ENCODE peak calls at places on chromosomes 16 and 17, in six cellular contexts. E, K, G, Y, V and C are unnamed samples.

GRCh38 chr16:89701425-89702406 is at the start of gene SPATA2L:
- DNase-seq in Y (peak; percentile 96), K (peak; percentile 88), V (peak; percentile 97), E (peak; percentile 72), G (peak; percentile 98), C (peak; percentile 90)

GRCh38 chr17:5789443-5789842 is 205.1 kb upstream of the NLRP1 start:
- DNase-seq in E (no peak), V (no peak), K (no peak), G (no peak), Y (no peak), C (no peak)

GRCh38 chr17:74850310-74850709 is 9.4 kb downstream of the GRIN2C start:
- DNase-seq in V (no peak), K (no peak), G (no peak), E (no peak), Y (no peak), C (no peak)

GRCh38 chr17:1890758-1891450 is 61.1 kb downstream of the RPA1 start:
- DNase-seq in K (no peak), Y (no peak), V (no peak), E (no peak), G (no peak), C (no peak)

GRCh38 chr17:50234581-50234980 is 33.1 kb upstream of the COL1A1 start:
- DNase-seq in Y (no peak), E (no peak), V (no peak), K (no peak), G (no peak), C (no peak)

GRCh38 chr17:10192963-10193362 is 5.4 kb downstream of the GAS7 start:
- DNase-seq in K (no peak), Y (no peak), E (no peak), G (no peak), V (no peak), C (peak; percentile 16)

GRCh38 chr16:4733747-4734062 is 366 bp downstream of the ANKS3 start:
- DNase-seq in K (no peak), Y (no peak), E (no peak), V (peak; percentile 34), G (no peak), C (no peak)

GRCh38 chr17:8687732-8688131 is 56.9 kb downstream of the CCDC42 start:
- DNase-seq in E (no peak), G (no peak), Y (no peak), V (no peak), K (no peak), C (no peak)

GRCh38 chr17:9837551-9838471 is 12.1 kb downstream of the GLP2R start:
- DNase-seq in K (no peak), E (no peak), G (no peak), V (peak; percentile 38), Y (no peak), C (peak; percentile 90)

GRCh38 chr17:21358185-21358584 is 18.0 kb upstream of the KCNJ12 start:
- DNase-seq in Y (no peak), V (no peak), E (no peak), K (no peak), G (no peak), C (no peak)

GRCh38 chr17:44210342-44211192 is 8.9 kb downstream of the UBTF start:
- DNase-seq in K (peak; percentile 89), G (peak; percentile 87), Y (peak; percentile 95), V (peak; percentile 93), E (peak; percentile 71), C (peak; percentile 85)

GRCh38 chr16:7378024-7378695 is 45.5 kb downstream of the RBFOX1 start:
- DNase-seq in Y (no peak), E (no peak), K (no peak), V (no peak), G (no peak), C (no peak)

GRCh38 chr17:63833741-63834373 is 6.4 kb upstream of the FTSJ3 start:
- DNase-seq in V (no peak), Y (no peak), G (no peak), K (no peak), E (no peak), C (no peak)

GRCh38 chr16:55248058-55248457 is 75.9 kb upstream of the IRX6 start:
- DNase-seq in K (no peak), Y (no peak), E (no peak), G (no peak), V (no peak), C (no peak)

GRCh38 chr17:49889500-49889899 is 41.6 kb upstream of the TAC4 start:
- DNase-seq in Y (no peak), E (no peak), V (peak; percentile 20), K (no peak), G (no peak), C (no peak)

GRCh38 chr17:61313515-61314326 is 85.9 kb upstream of the TBX2 start:
- DNase-seq in E (no peak), Y (no peak), K (no peak), V (no peak), G (no peak), C (no peak)

GRCh38 chr17:76467366-76467765 is at the start of gene AANAT:
- DNase-seq in K (no peak), Y (no peak), G (no peak), V (no peak), E (no peak), C (no peak)

GRCh38 chr16:13997933-13998332 is 73.2 kb upstream of the MRTFB start:
- DNase-seq in Y (peak; percentile 39), K (peak; percentile 65), G (no peak), V (no peak), E (no peak), C (no peak)

GRCh38 chr16:67170168-67170947 is at the start of gene NOL3:
- DNase-seq in K (no peak), E (peak; percentile 68), V (peak; percentile 88), G (no peak), Y (peak; percentile 73), C (peak; percentile 88)

GRCh38 chr17:18185832-18186231 is 2.2 kb downstream of the ALKBH5 start:
- DNase-seq in Y (no peak), K (peak; percentile 5), E (no peak), V (no peak), G (no peak), C (peak; percentile 37)

GRCh38 chr17:1067282-1067956 is 70.5 kb downstream of the TIMM22 start:
- DNase-seq in K (no peak), G (no peak), V (peak; percentile 50), E (no peak), Y (no peak), C (no peak)

GRCh38 chr17:29158515-29159275 is 21.5 kb downstream of the MYO18A start:
- DNase-seq in K (peak; percentile 15), E (no peak), V (peak; percentile 48), G (no peak), Y (no peak), C (peak; percentile 89)

GRCh38 chr16:10610499-10611184 is 30.2 kb upstream of the EMP2 start:
- DNase-seq in V (no peak), E (no peak), G (no peak), Y (no peak), K (no peak), C (no peak)

GRCh38 chr16:3879258-3879886 is 1.1 kb downstream of the CREBBP start:
- DNase-seq in E (no peak), V (peak; percentile 40), Y (peak; percentile 51), G (no peak), K (no peak), C (no peak)

GRCh38 chr16:75566889-75567255 is 693 bp downstream of the GABARAPL2 start:
- DNase-seq in Y (peak; percentile 37), V (peak; percentile 37), K (no peak), E (no peak), G (no peak), C (peak; percentile 26)

GRCh38 chr16:67199808-67200198 is 872 bp downstream of the ELMO3 start:
- DNase-seq in G (no peak), E (no peak), Y (no peak), V (no peak), K (no peak), C (no peak)

GRCh38 chr17:80426671-80427326 is 11.8 kb downstream of the ENDOV start:
- DNase-seq in K (peak; percentile 26), V (peak; percentile 90), Y (peak; percentile 72), G (peak; percentile 77), E (peak; percentile 28), C (peak; percentile 63)

GRCh38 chr17:67730706-67731105 is 13.0 kb downstream of the NOL11 start:
- DNase-seq in E (no peak), Y (no peak), G (no peak), K (no peak), V (no peak), C (no peak)

GRCh38 chr16:27724491-27724878 is 174.5 kb downstream of the KATNIP start:
- DNase-seq in E (no peak), Y (no peak), G (no peak), K (no peak), V (no peak), C (no peak)

GRCh38 chr16:19001788-19002187 is 18.1 kb downstream of the TMC7 start:
- DNase-seq in K (no peak), G (no peak), Y (no peak), V (no peak), E (peak; percentile 31), C (peak; percentile 90)

GRCh38 chr17:42414782-42415409 is 8.2 kb downstream of the CAVIN1 start:
- DNase-seq in K (no peak), G (no peak), Y (peak; percentile 57), E (no peak), V (no peak), C (no peak)

GRCh38 chr17:15453246-15453645 is 14.2 kb downstream of the CDRT4 start:
- DNase-seq in Y (no peak), V (no peak), G (no peak), K (no peak), E (no peak), C (peak; percentile 86)

GRCh38 chr17:64126918-64127317 is 3.0 kb downstream of the ERN1 start:
- DNase-seq in G (no peak), E (no peak), Y (no peak), K (no peak), V (no peak), C (peak; percentile 35)

GRCh38 chr17:45131616-45132301 is 556 bp downstream of the PLCD3 start:
- DNase-seq in E (no peak), Y (no peak), K (no peak), V (peak; percentile 75), G (peak; percentile 22), C (peak; percentile 52)

GRCh38 chr17:8210761-8211458 is 535 bp upstream of the AURKB start:
- DNase-seq in Y (no peak), V (no peak), G (no peak), K (no peak), E (no peak), C (no peak)

GRCh38 chr16:57412584-57412983 is 8.0 kb downstream of the CCL17 start:
- DNase-seq in K (no peak), V (no peak), Y (no peak), E (no peak), G (no peak), C (no peak)